ENCODE peak calls at places on chromosomes 13 and 19, in six cellular contexts. G, Z, U, W, Y and Q are unnamed samples.

GRCh38 chr13:100434010-100434763 is 154.4 kb downstream of the GGACT start:
- DNase-seq in G (no peak), Z (no peak), U (no peak), W (no peak), Y (no peak), Q (no peak)

GRCh38 chr13:20489185-20489820 is 36.4 kb downstream of the CRYL1 start:
- DNase-seq in G (no peak), Z (peak), U (no peak), W (no peak), Y (no peak), Q (peak)

GRCh38 chr13:112877496-112877895 is 91.5 kb upstream of the MCF2L start:
- DNase-seq in G (peak), Z (no peak), U (no peak), W (no peak), Y (no peak), Q (no peak)

GRCh38 chr13:45882626-45883025 is 31.1 kb upstream of the SIAH3 start:
- DNase-seq in G (no peak), Z (no peak), U (no peak), W (no peak), Y (peak), Q (no peak)

GRCh38 chr13:34358811-34359513 is 541.0 kb downstream of the RFC3 start:
- DNase-seq in G (no peak), Z (no peak), U (no peak), W (no peak), Y (no peak), Q (no peak)

GRCh38 chr19:34461375-34462100 is 20.0 kb upstream of the WTIP start:
- DNase-seq in G (no peak), Z (no peak), U (no peak), W (no peak), Y (no peak), Q (no peak)

GRCh38 chr13:83503424-83503823 is 378.9 kb downstream of the SLITRK1 start:
- DNase-seq in G (no peak), Z (no peak), U (no peak), W (no peak), Y (no peak), Q (no peak)

GRCh38 chr13:28494861-28495585 is at the start of gene FLT1:
- DNase-seq in G (peak), Z (peak), U (peak), W (peak), Y (peak), Q (peak)

GRCh38 chr19:55585658-55586339 is 5.2 kb upstream of the ZNF579 start:
- DNase-seq in G (peak), Z (peak), U (peak), W (peak), Y (peak), Q (peak)

GRCh38 chr13:33799950-33800592 is 17.9 kb upstream of the RFC3 start:
- DNase-seq in G (no peak), Z (no peak), U (no peak), W (no peak), Y (no peak), Q (no peak)

GRCh38 chr13:90502143-90502542 is 845.3 kb upstream of the MIR17HG start:
- DNase-seq in G (no peak), Z (no peak), U (no peak), W (no peak), Y (no peak), Q (no peak)

GRCh38 chr13:74444877-74445479 is 310.8 kb upstream of the KLF12 start:
- DNase-seq in G (no peak), Z (no peak), U (no peak), W (no peak), Y (no peak), Q (no peak)

GRCh38 chr19:39070888-39071287 is 13.3 kb upstream of the ACP7 start:
- DNase-seq in G (no peak), Z (no peak), U (no peak), W (no peak), Y (no peak), Q (no peak)

GRCh38 chr13:44311011-44311481 is 62.6 kb upstream of the SERP2 start:
- DNase-seq in G (no peak), Z (no peak), U (no peak), W (no peak), Y (no peak), Q (no peak)

GRCh38 chr13:42272115-42272756 is at the start of gene AKAP11:
- DNase-seq in G (peak), Z (peak), U (no peak), W (peak), Y (no peak), Q (no peak)

GRCh38 chr19:48329167-48329891 is 4.0 kb downstream of the EMP3 start:
- DNase-seq in G (no peak), Z (peak), U (no peak), W (no peak), Y (peak), Q (no peak)

GRCh38 chr19:5563941-5564612 is 3.7 kb downstream of the TINCR start:
- DNase-seq in G (no peak), Z (peak), U (no peak), W (no peak), Y (no peak), Q (no peak)

GRCh38 chr19:54035215-54036178 is 28.2 kb downstream of the VSTM1 start:
- DNase-seq in G (no peak), Z (no peak), U (no peak), W (no peak), Y (peak), Q (peak)

GRCh38 chr13:95948646-95949045 is 104.6 kb downstream of the UGGT2 start:
- DNase-seq in G (no peak), Z (no peak), U (no peak), W (no peak), Y (no peak), Q (no peak)

GRCh38 chr13:65965496-65965895 is 1264.6 kb downstream of the PCDH9 start:
- DNase-seq in G (no peak), Z (no peak), U (no peak), W (no peak), Y (no peak), Q (no peak)

GRCh38 chr19:51654783-51655182 is 8.2 kb upstream of the SIGLEC14 start:
- DNase-seq in G (no peak), Z (no peak), U (no peak), W (no peak), Y (no peak), Q (no peak)

GRCh38 chr13:45545686-45546409 is 69.7 kb downstream of the ERICH6B start:
- DNase-seq in G (no peak), Z (no peak), U (no peak), W (no peak), Y (no peak), Q (no peak)

GRCh38 chr19:46299695-46300094 is 2.9 kb downstream of the HIF3A start:
- DNase-seq in G (peak), Z (no peak), U (no peak), W (no peak), Y (no peak), Q (no peak)

GRCh38 chr13:98697833-98698232 is 54.6 kb downstream of the SLC15A1 start:
- DNase-seq in G (no peak), Z (no peak), U (no peak), W (no peak), Y (no peak), Q (no peak)

GRCh38 chr13:23701646-23702045 is 131.4 kb downstream of the TNFRSF19 start:
- DNase-seq in G (peak), Z (no peak), U (peak), W (no peak), Y (no peak), Q (no peak)

GRCh38 chr13:112117258-112117954 is 50.5 kb downstream of the SOX1 start:
- DNase-seq in G (peak), Z (no peak), U (no peak), W (no peak), Y (no peak), Q (no peak)

GRCh38 chr19:32287811-32288227 is 57.6 kb upstream of the ZNF507 start:
- DNase-seq in G (peak), Z (peak), U (peak), W (peak), Y (peak), Q (no peak)

GRCh38 chr13:98858206-98858605 is 105.7 kb upstream of the SLC15A1 start:
- DNase-seq in G (no peak), Z (no peak), U (no peak), W (no peak), Y (no peak), Q (no peak)

GRCh38 chr13:41490616-41491015 is 33.3 kb downstream of the RGCC start:
- DNase-seq in G (no peak), Z (no peak), U (no peak), W (no peak), Y (no peak), Q (no peak)

GRCh38 chr13:37403776-37404497 is 194.6 kb downstream of the POSTN start:
- DNase-seq in G (no peak), Z (no peak), U (no peak), W (no peak), Y (no peak), Q (no peak)

DNA sequence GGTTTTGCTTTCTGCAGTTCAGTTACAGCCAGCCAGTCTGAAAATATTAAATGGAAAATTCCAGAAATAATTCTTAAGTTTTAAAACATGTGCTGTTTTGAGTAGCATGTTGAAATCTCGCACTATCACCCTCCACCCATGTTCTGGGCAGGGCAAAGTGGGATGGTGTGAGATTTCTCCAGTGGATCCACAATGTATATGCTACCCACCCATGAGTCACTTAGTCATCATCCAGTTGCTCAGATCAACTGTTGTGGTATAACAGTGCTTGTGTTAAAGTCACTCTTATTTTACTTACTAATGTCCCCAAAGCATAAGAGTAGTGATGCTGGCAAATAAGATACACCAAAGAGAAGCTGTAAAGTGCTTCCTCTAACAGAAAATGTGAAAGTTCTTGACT is 56.4 kb downstream of the CYSLTR2 start:
- DNase-seq in G (no peak), Z (no peak), U (no peak), W (no peak), Y (no peak), Q (no peak)
- TF ChIP-seq CTCF in G (no peak), Z (no peak), U (no peak), W (no peak), Y (no peak), Q (no peak)

DNA sequence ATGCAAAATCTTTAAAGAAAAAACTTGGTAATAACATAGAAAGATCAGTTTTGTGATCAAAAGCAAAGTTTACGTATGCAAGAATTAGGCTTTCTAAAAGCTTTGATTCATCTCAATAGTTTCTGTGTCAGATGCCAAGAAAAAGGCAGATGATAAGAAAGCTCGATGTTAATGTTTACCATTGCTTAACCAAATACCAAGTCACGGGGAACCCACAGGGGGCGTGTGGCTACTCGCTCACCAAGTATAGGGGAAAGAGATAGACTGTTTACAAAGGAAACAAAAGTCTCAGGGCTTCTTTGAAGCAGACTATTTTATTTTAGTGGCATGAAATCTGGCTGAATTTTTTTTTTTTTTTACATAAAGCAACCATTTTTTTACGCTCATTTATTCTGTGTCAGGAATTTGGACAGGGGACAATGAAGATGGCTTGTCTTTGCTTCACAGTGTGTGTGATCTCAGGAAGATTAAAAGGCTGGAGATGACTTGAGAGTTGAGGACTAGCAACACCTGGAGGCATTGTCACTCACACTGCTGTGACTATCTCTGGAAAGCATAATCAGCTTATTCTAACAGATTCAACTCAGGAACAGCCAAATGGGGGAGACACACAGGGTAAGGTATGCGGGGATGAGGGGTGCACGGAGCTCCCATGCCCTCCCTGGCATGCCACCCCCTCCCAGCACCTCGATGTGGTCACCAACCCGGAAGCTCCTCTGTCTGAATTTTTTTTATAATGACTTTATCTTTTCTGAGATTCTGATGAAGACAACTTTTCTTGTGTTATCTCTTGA is 24.9 kb downstream of the RCBTB1 start:
- DNase-seq in G (no peak), Z (peak), U (no peak), W (peak), Y (no peak), Q (no peak)
- TF ChIP-seq CTCF in G (no peak), Z (peak), U (no peak), W (peak), Y (peak), Q (no peak)

GRCh38 chr19:14479985-14480694 is 5.0 kb upstream of the PTGER1 start:
- DNase-seq in G (peak), Z (peak), U (no peak), W (no peak), Y (peak), Q (peak)
- TF ChIP-seq CTCF in G (peak), Z (peak), U (peak), W (peak), Y (peak), Q (peak)

GRCh38 chr19:18830488-18830887 is 1.3 kb upstream of the UPF1 start:
- DNase-seq in G (no peak), Z (no peak), U (no peak), W (no peak), Y (no peak), Q (no peak)

GRCh38 chr19:18833849-18834643 is 2.3 kb downstream of the UPF1 start:
- DNase-seq in G (no peak), Z (no peak), U (no peak), W (no peak), Y (no peak), Q (peak)

GRCh38 chr19:18832331-18833140 is 777 bp downstream of the UPF1 start:
- DNase-seq in G (peak), Z (peak), U (no peak), W (peak), Y (peak), Q (peak)

GRCh38 chr19:18833141-18833476 is 1.4 kb downstream of the UPF1 start:
- DNase-seq in G (no peak), Z (no peak), U (no peak), W (no peak), Y (no peak), Q (no peak)

GRCh38 chr19:18831524-18832330 is at the start of gene UPF1:
- DNase-seq in G (peak), Z (peak), U (peak), W (peak), Y (peak), Q (peak)
- TF ChIP-seq CTCF in G (no peak), Z (no peak), U (peak), W (no peak), Y (no peak), Q (no peak)

GRCh38 chr13:30253830-30254229 is 53.5 kb downstream of the KATNAL1 start:
- DNase-seq in G (no peak), Z (no peak), U (no peak), W (no peak), Y (no peak), Q (no peak)

GRCh38 chr13:30255696-30256095 is 51.7 kb downstream of the KATNAL1 start:
- DNase-seq in G (no peak), Z (no peak), U (no peak), W (no peak), Y (no peak), Q (no peak)

GRCh38 chr13:30257433-30258099 is 49.8 kb downstream of the KATNAL1 start:
- DNase-seq in G (no peak), Z (no peak), U (no peak), W (no peak), Y (peak), Q (peak)

GRCh38 chr13:30256713-30257432 is 50.5 kb downstream of the KATNAL1 start:
- DNase-seq in G (no peak), Z (no peak), U (no peak), W (no peak), Y (no peak), Q (no peak)
- TF ChIP-seq CTCF in G (no peak), Z (peak), U (peak), W (peak), Y (no peak), Q (no peak)

GRCh38 chr19:19051478-19052213 is 12.1 kb upstream of the SLC25A42 start:
- DNase-seq in G (no peak), Z (no peak), U (no peak), W (peak), Y (no peak), Q (no peak)
- TF ChIP-seq CTCF in G (no peak), Z (peak), U (no peak), W (peak), Y (no peak), Q (no peak)

GRCh38 chr19:16419671-16420394 is 51.9 kb downstream of the EPS15L1 start:
- DNase-seq in G (no peak), Z (no peak), U (no peak), W (no peak), Y (peak), Q (no peak)

GRCh38 chr19:16416996-16417395 is 54.8 kb downstream of the EPS15L1 start:
- DNase-seq in G (no peak), Z (no peak), U (no peak), W (no peak), Y (no peak), Q (no peak)

GRCh38 chr19:16416574-16416973 is 55.2 kb downstream of the EPS15L1 start:
- DNase-seq in G (no peak), Z (no peak), U (no peak), W (no peak), Y (no peak), Q (no peak)

GRCh38 chr19:16418597-16418962 is 53.2 kb downstream of the EPS15L1 start:
- DNase-seq in G (no peak), Z (no peak), U (no peak), W (no peak), Y (no peak), Q (no peak)

DNA sequence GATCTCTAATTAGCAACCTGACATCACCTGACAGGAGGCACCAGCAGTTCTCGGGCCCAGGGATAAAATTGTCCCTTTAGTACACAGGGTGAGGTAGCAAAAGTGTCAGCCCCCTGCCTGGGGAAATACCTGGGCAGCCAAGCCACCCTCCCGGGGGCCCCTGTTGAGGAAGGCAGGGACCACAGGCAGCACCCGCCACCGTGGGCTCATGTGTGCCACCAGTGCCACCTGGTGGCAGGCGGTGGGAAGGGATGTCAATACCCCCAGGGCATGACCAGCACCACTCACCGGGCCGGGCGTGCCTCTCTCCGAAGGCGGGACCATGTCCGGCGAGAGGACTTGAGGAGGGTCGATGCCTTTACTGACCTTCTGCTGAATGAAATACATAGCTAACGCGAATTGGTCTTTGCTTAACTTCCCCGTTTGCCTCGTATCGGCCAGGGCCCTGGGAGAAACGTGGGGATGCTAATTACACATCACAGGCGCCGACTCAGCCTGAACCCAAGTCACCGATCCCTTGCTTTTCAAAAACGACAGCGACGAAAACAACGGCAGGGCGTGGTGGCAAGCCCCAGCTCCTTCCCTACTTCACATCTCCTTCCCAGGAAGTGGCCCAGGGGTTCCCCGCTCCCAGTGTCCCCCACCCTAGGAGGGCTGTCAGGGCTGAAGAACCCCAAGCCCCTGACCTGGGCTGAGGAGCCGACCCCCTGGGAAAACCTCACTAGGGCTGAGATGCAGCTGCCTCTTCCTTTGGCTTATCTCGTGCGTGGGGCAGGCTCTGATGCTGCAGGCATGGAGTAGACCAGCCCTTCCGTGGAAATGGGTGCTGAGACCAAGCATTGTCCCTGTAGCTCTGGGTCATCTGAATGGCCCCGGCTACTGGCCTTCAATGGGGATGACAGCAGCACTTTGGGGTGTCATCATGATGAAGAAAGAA is 53.8 kb downstream of the EPS15L1 start:
- DNase-seq in G (peak), Z (peak), U (peak), W (peak), Y (peak), Q (peak)
- TF ChIP-seq CTCF in G (peak), Z (peak), U (peak), W (peak), Y (peak), Q (peak)

GRCh38 chr19:13100871-13101589 is 1.6 kb downstream of the LYL1 start:
- DNase-seq in G (peak), Z (no peak), U (no peak), W (no peak), Y (no peak), Q (no peak)
- TF ChIP-seq CTCF in G (no peak), Z (no peak), U (no peak), W (peak), Y (peak), Q (peak)

GRCh38 chr19:1651548-1652394 is 644 bp downstream of the TCF3 start:
- DNase-seq in G (peak), Z (peak), U (peak), W (peak), Y (no peak), Q (no peak)
- TF ChIP-seq CTCF in G (no peak), Z (no peak), U (no peak), W (peak), Y (no peak), Q (no peak)